ENCODE peak calls at places on chromosomes 12 and 14, in seven cellular contexts. F is thoracic aorta; C is mesenchymal stem cell; J is CD8-positive, alpha-beta T cell; D is iPS DF 6.9; V is IMR-90; I is left ventricle myocardium inferior. S is an unnamed sample.

GRCh38 chr12:79174656-79175055 is 310.1 kb downstream of the SYT1 start:
- DNase-seq in F (no peak), C (peak; percentile 52), J (no peak), D (no peak), V (peak; percentile 77), I (no peak), S (no peak)

GRCh38 chr12:49389092-49389703 is 21.9 kb downstream of the SPATS2 start:
- DNase-seq in F (no peak), C (no peak), J (peak; percentile 58), D (peak; percentile 79), V (no peak), I (peak; percentile 36), S (no peak)

GRCh38 chr12:2958432-2959193 is 584 bp upstream of the TEAD4 start:
- DNase-seq in F (no peak), C (peak; percentile 79), J (no peak), D (no peak), V (peak; percentile 67), I (peak; percentile 65), S (peak; percentile 78)

GRCh38 chr12:49212572-49212971 is 23.7 kb upstream of the TUBA1A start:
- DNase-seq in F (no peak), C (no peak), J (no peak), D (no peak), V (no peak), I (no peak), S (peak; percentile 47)

GRCh38 chr12:50574621-50575348 is 70.0 kb downstream of the DIP2B start:
- DNase-seq in F (no peak), C (no peak), J (no peak), D (no peak), V (peak; percentile 32), I (no peak), S (no peak)

GRCh38 chr14:88802596-88802995 is 9.8 kb upstream of the EML5 start:
- DNase-seq in F (no peak), C (no peak), J (no peak), D (no peak), V (no peak), I (no peak), S (no peak)

GRCh38 chr12:121108492-121108891 is 24.2 kb upstream of the P2RX7 start:
- DNase-seq in F (no peak), C (no peak), J (no peak), D (no peak), V (no peak), I (no peak), S (no peak)

GRCh38 chr14:61077437-61077836 is 96.4 kb downstream of the SLC38A6 start:
- DNase-seq in F (no peak), C (no peak), J (no peak), D (no peak), V (no peak), I (no peak), S (no peak)

GRCh38 chr14:105879867-105880561 is 353.6 kb downstream of the TMEM121 start:
- DNase-seq in F (no peak), C (no peak), J (no peak), D (no peak), V (no peak), I (peak; percentile 10), S (peak; percentile 13)

GRCh38 chr12:25100738-25101445 is 94.1 kb downstream of the DNAI7 start:
- DNase-seq in F (no peak), C (no peak), J (no peak), D (no peak), V (no peak), I (no peak), S (no peak)

GRCh38 chr14:54354968-54355641 is 41.7 kb upstream of the CDKN3 start:
- DNase-seq in F (no peak), C (no peak), J (no peak), D (no peak), V (no peak), I (no peak), S (no peak)

GRCh38 chr14:63078606-63079005 is 33.3 kb upstream of the KCNH5 start:
- DNase-seq in F (no peak), C (no peak), J (no peak), D (no peak), V (no peak), I (no peak), S (no peak)

GRCh38 chr12:64736771-64737170 is 22.4 kb downstream of the GNS start:
- DNase-seq in F (no peak), C (no peak), J (no peak), D (no peak), V (no peak), I (no peak), S (no peak)

GRCh38 chr12:64733857-64734256 is 25.3 kb downstream of the GNS start:
- DNase-seq in F (peak; percentile 23), C (no peak), J (no peak), D (no peak), V (no peak), I (peak; percentile 66), S (no peak)

GRCh38 chr12:64737539-64737938 is 21.7 kb downstream of the GNS start:
- DNase-seq in F (no peak), C (no peak), J (no peak), D (no peak), V (no peak), I (no peak), S (no peak)

GRCh38 chr12:64731683-64732082 is 27.5 kb downstream of the GNS start:
- DNase-seq in F (no peak), C (no peak), J (no peak), D (no peak), V (no peak), I (no peak), S (no peak)

DNA sequence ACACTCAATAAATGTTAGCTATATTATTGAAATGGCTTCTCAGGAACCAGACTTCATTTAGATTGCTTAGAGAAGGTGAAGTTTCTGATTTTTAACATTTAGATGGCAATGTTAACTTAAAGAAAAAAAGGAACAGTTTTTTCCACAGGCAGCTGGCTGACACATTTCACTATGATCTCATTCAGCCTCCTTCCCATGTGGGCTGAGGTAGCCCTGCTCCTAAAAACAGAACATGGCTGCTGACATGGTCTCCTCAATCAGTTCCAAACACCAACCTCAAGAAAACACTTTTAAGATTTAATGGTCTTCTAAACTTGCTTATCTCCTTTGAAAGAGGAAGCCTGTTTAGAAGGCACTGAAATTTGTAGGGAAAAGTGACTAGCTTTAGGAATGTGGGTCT is 23.8 kb downstream of the GNS start:
- DNase-seq in F (no peak), C (no peak), J (no peak), D (no peak), V (peak; percentile 16), I (no peak), S (no peak)
- H3K4me3 ChIP-seq in F (no peak overlapping the region), C (no peak overlapping the region), J (no peak overlapping the region), D (no peak overlapping the region), V (no peak overlapping the region), I (no peak overlapping the region), S (no peak overlapping the region)

GRCh38 chr14:50823051-50823762 is 7.8 kb downstream of the NIN start:
- DNase-seq in F (no peak), C (peak; percentile 57), J (no peak), D (no peak), V (no peak), I (peak; percentile 28), S (no peak)
- H3K27ac ChIP-seq in F (no peak overlapping the region), C (peak overlapping the region; percentile 64), J (peak overlapping the region; percentile 54), D (no peak overlapping the region), V (no peak overlapping the region), I (peak overlapping the region; percentile 24), S (no peak overlapping the region)

DNA sequence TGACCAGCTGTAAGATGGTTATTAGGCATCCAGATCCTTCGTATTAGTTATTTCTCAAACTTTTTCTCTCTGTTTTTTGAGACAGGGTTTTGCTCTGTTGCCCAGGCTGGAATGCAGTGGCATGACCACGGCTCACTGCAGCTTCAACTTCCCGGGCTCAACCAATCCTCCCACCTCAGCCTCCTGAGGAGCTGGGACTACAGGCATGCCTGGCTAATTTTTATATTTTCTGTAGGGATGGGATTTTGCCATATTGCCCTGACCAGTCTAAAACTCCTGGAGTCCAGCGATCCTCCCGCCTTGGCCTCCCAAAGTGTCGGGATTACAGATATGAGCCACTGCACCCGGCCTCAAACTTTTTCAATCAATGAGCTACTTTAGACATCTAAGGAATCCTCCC is 33.1 kb downstream of the FZD10 start:
- DNase-seq in F (no peak), C (no peak), J (no peak), D (no peak), V (no peak), I (no peak), S (no peak)
- H3K9me3 ChIP-seq in F (no peaks in the 10 kb centered on the region), C (no peaks in the 10 kb centered on the region), J (no peaks in the 10 kb centered on the region), D (peaks cover 36% of the 10 kb centered on the region), V (peaks cover 37% of the 10 kb centered on the region), I (peaks cover 3% of the 10 kb centered on the region), S (no peaks in the 10 kb centered on the region)

GRCh38 chr12:69348162-69348938 is at the start of gene LYZ:
- DNase-seq in F (no peak), C (no peak), J (no peak), D (no peak), V (no peak), I (no peak), S (no peak)
- H3K4me3 ChIP-seq in F (peak within 1 kb of the TSS; percentile 33), C (no peak within 1 kb of the TSS), J (no peak within 1 kb of the TSS), D (no peak within 1 kb of the TSS), V (no peak within 1 kb of the TSS), I (peak within 1 kb of the TSS; percentile 35), S (peak within 1 kb of the TSS; percentile 17)

DNA sequence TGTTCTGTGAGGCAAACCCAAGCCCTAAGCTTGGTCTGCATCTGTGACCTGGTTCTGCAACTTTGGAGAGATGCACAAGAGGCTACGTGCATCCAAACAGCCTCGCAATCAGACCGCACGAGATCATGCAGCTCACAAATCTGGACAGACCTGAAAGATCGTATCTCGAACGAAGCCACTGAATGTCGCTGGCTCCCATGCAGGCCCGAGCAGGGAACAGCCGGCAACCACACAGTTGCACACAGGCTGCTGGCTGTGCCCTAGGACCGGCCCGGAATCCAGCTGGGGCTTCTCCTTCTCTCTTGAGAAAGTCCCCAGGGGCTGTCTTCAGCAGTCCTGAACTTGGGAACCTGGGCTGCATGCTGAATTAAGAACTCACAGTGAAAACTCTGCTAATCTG is 27.9 kb downstream of the WNT5B start:
- DNase-seq in F (no peak), C (no peak), J (no peak), D (no peak), V (no peak), I (peak; percentile 51), S (no peak)
- H3K27ac ChIP-seq in F (no peak overlapping the region), C (no peak overlapping the region), J (no peak overlapping the region), D (no peak overlapping the region), V (no peak overlapping the region), I (peak overlapping the region; percentile 98), S (peak overlapping the region; percentile 75)

GRCh38 chr14:29738056-29738455 is 189.6 kb downstream of the PRKD1 start:
- DNase-seq in F (no peak), C (no peak), J (no peak), D (no peak), V (no peak), I (no peak), S (no peak)

GRCh38 chr14:29740491-29740890 is 187.2 kb downstream of the PRKD1 start:
- DNase-seq in F (no peak), C (no peak), J (no peak), D (no peak), V (no peak), I (no peak), S (no peak)

GRCh38 chr14:29735459-29735858 is 192.2 kb downstream of the PRKD1 start:
- DNase-seq in F (no peak), C (no peak), J (no peak), D (no peak), V (no peak), I (no peak), S (no peak)

GRCh38 chr14:29741909-29742401 is 185.7 kb downstream of the PRKD1 start:
- DNase-seq in F (peak; percentile 28), C (peak; percentile 7), J (no peak), D (no peak), V (peak; percentile 57), I (no peak), S (peak; percentile 59)

GRCh38 chr14:29738950-29739349 is 188.7 kb downstream of the PRKD1 start:
- DNase-seq in F (no peak), C (no peak), J (no peak), D (no peak), V (no peak), I (no peak), S (no peak)
- H3K9me3 ChIP-seq in F (no peaks in the 10 kb centered on the region), C (no peaks in the 10 kb centered on the region), J (no peaks in the 10 kb centered on the region), D (no peaks in the 10 kb centered on the region), V (no peaks in the 10 kb centered on the region), I (no peaks in the 10 kb centered on the region), S (no peaks in the 10 kb centered on the region)

S was measured in tibial artery.